ENCODE peak calls at places on chromosome 16, in four cellular contexts. X is COR-L47; T is stimulated activated naive CD4-positive, alpha-beta T cell treated with Interleukin-2 at 50 U/mL for 16 hours; F is HCEC 1CT. J is an unnamed sample.

GRCh38 chr16:865026-865425 is 64.5 kb upstream of the GNG13 start:
- DNase-seq in X (no peak), T (no peak), F (no peak), J (no peak)

GRCh38 chr16:88743693-88744519 is 37.6 kb downstream of the CTU2 start:
- DNase-seq in X (no peak), T (peak; percentile 71), F (peak; percentile 48), J (peak; percentile 37)

GRCh38 chr16:15979801-15980200 is 30.4 kb downstream of the ABCC1 start:
- DNase-seq in X (no peak), T (no peak), F (no peak), J (no peak)

GRCh38 chr16:84999200-84999599 is 12.1 kb downstream of the ZDHHC7 start:
- DNase-seq in X (no peak), T (no peak), F (peak; percentile 23), J (no peak)

GRCh38 chr16:80175011-80175410 is 365.8 kb upstream of the DYNLRB2 start:
- DNase-seq in X (no peak), T (no peak), F (no peak), J (no peak)

GRCh38 chr16:81277681-81278080 is 37.1 kb upstream of the GAN start:
- DNase-seq in X (no peak), T (no peak), F (no peak), J (no peak)

GRCh38 chr16:12815361-12815760 is 11.7 kb upstream of the CPPED1 start:
- DNase-seq in X (no peak), T (no peak), F (no peak), J (peak; percentile 82)

GRCh38 chr16:85574672-85575475 is 38.2 kb upstream of the GSE1 start:
- DNase-seq in X (no peak), T (no peak), F (no peak), J (peak; percentile 55)

GRCh38 chr16:27460663-27461482 is 58.9 kb downstream of the IL21R start:
- DNase-seq in X (no peak), T (no peak), F (no peak), J (no peak)

GRCh38 chr16:76768948-76769347 is 422.0 kb upstream of the MON1B start:
- DNase-seq in X (no peak), T (no peak), F (no peak), J (no peak)

GRCh38 chr16:29900888-29901606 is 759 bp downstream of the ASPHD1 start:
- DNase-seq in X (no peak), T (no peak), F (no peak), J (no peak)

GRCh38 chr16:27441276-27441675 is 39.3 kb downstream of the IL21R start:
- DNase-seq in X (no peak), T (no peak), F (no peak), J (no peak)

GRCh38 chr16:67661101-67661661 is 421 bp downstream of the PARD6A start:
- DNase-seq in X (no peak), T (no peak), F (no peak), J (no peak)

GRCh38 chr16:11708421-11708820 is 34.2 kb downstream of the TXNDC11 start:
- DNase-seq in X (no peak), T (no peak), F (peak; percentile 52), J (no peak)

GRCh38 chr16:87333581-87334331 is 16.6 kb upstream of the C16orf95 start:
- DNase-seq in X (no peak), T (no peak), F (no peak), J (no peak)

GRCh38 chr16:31131841-31132271 is 3.7 kb downstream of the PRSS8 start:
- DNase-seq in X (no peak), T (no peak), F (no peak), J (no peak)

J was measured in NCI-H146.